ENCODE peak calls at places on chromosomes 11 and 22, in ten cellular contexts. One of them, this sample, is unnamed.

GRCh38 chr11:2089536-2090165 is 49.5 kb downstream of the IGF2 start:
- DNase-seq in colonic mucosa: no peak
- DNase-seq in endothelial cell of umbilical vein: peak
- DNase-seq in fibroblast of the aortic adventitia: peak
- DNase-seq in fibroblast of mammary gland: peak
- DNase-seq in left lung: no peak
- DNase-seq in dorsolateral prefrontal cortex: peak
- DNase-seq in adrenal gland: no peak
- DNase-seq in PC-3: peak
- DNase-seq in fibroblast of lung: peak
- DNase-seq in this sample: peak

GRCh38 chr22:17974087-17974486 is 50.3 kb downstream of the MICAL3 start:
- DNase-seq in colonic mucosa: no peak
- DNase-seq in fibroblast of the aortic adventitia: no peak
- DNase-seq in fibroblast of mammary gland: no peak
- DNase-seq in left lung: no peak
- DNase-seq in PC-3: no peak
- DNase-seq in endothelial cell of umbilical vein: no peak
- DNase-seq in dorsolateral prefrontal cortex: no peak
- DNase-seq in adrenal gland: no peak
- DNase-seq in fibroblast of lung: no peak
- DNase-seq in this sample: no peak

GRCh38 chr11:38160433-38160832 is 1562.4 kb upstream of the RAG2 start:
- DNase-seq in left lung: no peak
- DNase-seq in adrenal gland: no peak
- DNase-seq in fibroblast of the aortic adventitia: no peak
- DNase-seq in fibroblast of mammary gland: no peak
- DNase-seq in dorsolateral prefrontal cortex: no peak
- DNase-seq in endothelial cell of umbilical vein: no peak
- DNase-seq in colonic mucosa: no peak
- DNase-seq in fibroblast of lung: no peak
- DNase-seq in PC-3: no peak
- DNase-seq in this sample: no peak

GRCh38 chr22:32444068-32444467 is 20.2 kb downstream of the BPIFC start:
- DNase-seq in colonic mucosa: no peak
- DNase-seq in left lung: no peak
- DNase-seq in adrenal gland: no peak
- DNase-seq in fibroblast of lung: no peak
- DNase-seq in fibroblast of the aortic adventitia: no peak
- DNase-seq in fibroblast of mammary gland: peak
- DNase-seq in PC-3: peak
- DNase-seq in dorsolateral prefrontal cortex: no peak
- DNase-seq in endothelial cell of umbilical vein: peak
- DNase-seq in this sample: no peak

GRCh38 chr11:108824601-108825000 is 159.7 kb downstream of the DDX10 start:
- DNase-seq in endothelial cell of umbilical vein: peak
- DNase-seq in adrenal gland: no peak
- DNase-seq in fibroblast of the aortic adventitia: no peak
- DNase-seq in dorsolateral prefrontal cortex: no peak
- DNase-seq in PC-3: no peak
- DNase-seq in fibroblast of mammary gland: no peak
- DNase-seq in colonic mucosa: no peak
- DNase-seq in left lung: no peak
- DNase-seq in fibroblast of lung: no peak
- DNase-seq in this sample: no peak

GRCh38 chr22:50530280-50530856 is 556 bp upstream of the TYMP start:
- DNase-seq in PC-3: peak
- DNase-seq in fibroblast of the aortic adventitia: peak
- DNase-seq in adrenal gland: peak
- DNase-seq in endothelial cell of umbilical vein: no peak
- DNase-seq in left lung: peak
- DNase-seq in fibroblast of mammary gland: peak
- DNase-seq in colonic mucosa: peak
- DNase-seq in fibroblast of lung: peak
- DNase-seq in dorsolateral prefrontal cortex: no peak
- DNase-seq in this sample: peak

GRCh38 chr11:13316528-13316961 is 39.0 kb downstream of the BMAL1 start:
- DNase-seq in colonic mucosa: no peak
- DNase-seq in PC-3: peak
- DNase-seq in fibroblast of mammary gland: peak
- DNase-seq in fibroblast of lung: peak
- DNase-seq in left lung: peak
- DNase-seq in adrenal gland: peak
- DNase-seq in endothelial cell of umbilical vein: no peak
- DNase-seq in dorsolateral prefrontal cortex: no peak
- DNase-seq in fibroblast of the aortic adventitia: peak
- DNase-seq in this sample: peak

GRCh38 chr22:44930016-44930710 is 79.6 kb downstream of the PHF21B start:
- DNase-seq in dorsolateral prefrontal cortex: no peak
- DNase-seq in fibroblast of lung: no peak
- DNase-seq in left lung: no peak
- DNase-seq in fibroblast of the aortic adventitia: no peak
- DNase-seq in PC-3: no peak
- DNase-seq in endothelial cell of umbilical vein: no peak
- DNase-seq in fibroblast of mammary gland: no peak
- DNase-seq in colonic mucosa: no peak
- DNase-seq in adrenal gland: no peak
- DNase-seq in this sample: no peak

GRCh38 chr11:104343578-104343977 is 179.6 kb upstream of the PDGFD start:
- DNase-seq in PC-3: peak
- DNase-seq in dorsolateral prefrontal cortex: no peak
- DNase-seq in fibroblast of mammary gland: peak
- DNase-seq in endothelial cell of umbilical vein: peak
- DNase-seq in fibroblast of lung: peak
- DNase-seq in fibroblast of the aortic adventitia: no peak
- DNase-seq in colonic mucosa: no peak
- DNase-seq in adrenal gland: no peak
- DNase-seq in left lung: no peak
- DNase-seq in this sample: no peak

GRCh38 chr11:45233121-45233803 is 52.9 kb downstream of the SYT13 start:
- DNase-seq in PC-3: peak
- DNase-seq in dorsolateral prefrontal cortex: peak
- DNase-seq in left lung: no peak
- DNase-seq in adrenal gland: peak
- DNase-seq in fibroblast of lung: peak
- DNase-seq in endothelial cell of umbilical vein: peak
- DNase-seq in fibroblast of the aortic adventitia: peak
- DNase-seq in fibroblast of mammary gland: peak
- DNase-seq in colonic mucosa: peak
- DNase-seq in this sample: peak

GRCh38 chr22:26956346-26956745 is 299.0 kb downstream of the MIAT start:
- DNase-seq in endothelial cell of umbilical vein: no peak
- DNase-seq in PC-3: no peak
- DNase-seq in colonic mucosa: no peak
- DNase-seq in fibroblast of the aortic adventitia: no peak
- DNase-seq in dorsolateral prefrontal cortex: no peak
- DNase-seq in left lung: no peak
- DNase-seq in adrenal gland: no peak
- DNase-seq in fibroblast of lung: peak
- DNase-seq in fibroblast of mammary gland: no peak
- DNase-seq in this sample: no peak

GRCh38 chr11:67398661-67399563 is 2.7 kb downstream of the PPP1CA start:
- DNase-seq in dorsolateral prefrontal cortex: no peak
- DNase-seq in colonic mucosa: no peak
- DNase-seq in adrenal gland: no peak
- DNase-seq in fibroblast of mammary gland: no peak
- DNase-seq in left lung: no peak
- DNase-seq in PC-3: no peak
- DNase-seq in endothelial cell of umbilical vein: no peak
- DNase-seq in fibroblast of lung: no peak
- DNase-seq in fibroblast of the aortic adventitia: no peak
- DNase-seq in this sample: no peak

GRCh38 chr11:67400942-67401494 is 640 bp downstream of the PPP1CA start:
- DNase-seq in endothelial cell of umbilical vein: no peak
- DNase-seq in fibroblast of lung: no peak
- DNase-seq in fibroblast of the aortic adventitia: peak
- DNase-seq in dorsolateral prefrontal cortex: no peak
- DNase-seq in fibroblast of mammary gland: no peak
- DNase-seq in adrenal gland: no peak
- DNase-seq in colonic mucosa: no peak
- DNase-seq in left lung: no peak
- DNase-seq in PC-3: no peak
- DNase-seq in this sample: no peak

GRCh38 chr11:67401495-67402191 is at the start of gene PPP1CA:
- DNase-seq in dorsolateral prefrontal cortex: peak
- DNase-seq in adrenal gland: peak
- DNase-seq in PC-3: peak
- DNase-seq in colonic mucosa: peak
- DNase-seq in left lung: peak
- DNase-seq in fibroblast of mammary gland: peak
- DNase-seq in fibroblast of lung: peak
- DNase-seq in fibroblast of the aortic adventitia: peak
- DNase-seq in endothelial cell of umbilical vein: peak
- DNase-seq in this sample: peak

GRCh38 chr11:67397986-67398660 is 3.5 kb downstream of the PPP1CA start:
- DNase-seq in dorsolateral prefrontal cortex: no peak
- DNase-seq in fibroblast of the aortic adventitia: no peak
- DNase-seq in left lung: no peak
- DNase-seq in fibroblast of lung: no peak
- DNase-seq in endothelial cell of umbilical vein: no peak
- DNase-seq in adrenal gland: no peak
- DNase-seq in PC-3: no peak
- DNase-seq in colonic mucosa: no peak
- DNase-seq in fibroblast of mammary gland: no peak
- DNase-seq in this sample: no peak

GRCh38 chr11:67400251-67400941 is 1.3 kb downstream of the PPP1CA start:
- DNase-seq in adrenal gland: no peak
- DNase-seq in left lung: no peak
- DNase-seq in endothelial cell of umbilical vein: no peak
- DNase-seq in fibroblast of lung: no peak
- DNase-seq in colonic mucosa: peak
- DNase-seq in fibroblast of the aortic adventitia: peak
- DNase-seq in dorsolateral prefrontal cortex: no peak
- DNase-seq in PC-3: no peak
- DNase-seq in fibroblast of mammary gland: peak
- DNase-seq in this sample: no peak
- H3K4me3 ChIP-seq in adrenal gland: no peak
- H3K4me3 ChIP-seq in left lung: peak
- H3K4me3 ChIP-seq in endothelial cell of umbilical vein: peak
- H3K4me3 ChIP-seq in fibroblast of lung: peak
- H3K4me3 ChIP-seq in colonic mucosa: peak
- H3K4me3 ChIP-seq in fibroblast of the aortic adventitia: peak
- H3K4me3 ChIP-seq in dorsolateral prefrontal cortex: peak
- H3K4me3 ChIP-seq in PC-3: peak
- H3K4me3 ChIP-seq in fibroblast of mammary gland: peak
- H3K4me3 ChIP-seq in this sample: peak

DNA sequence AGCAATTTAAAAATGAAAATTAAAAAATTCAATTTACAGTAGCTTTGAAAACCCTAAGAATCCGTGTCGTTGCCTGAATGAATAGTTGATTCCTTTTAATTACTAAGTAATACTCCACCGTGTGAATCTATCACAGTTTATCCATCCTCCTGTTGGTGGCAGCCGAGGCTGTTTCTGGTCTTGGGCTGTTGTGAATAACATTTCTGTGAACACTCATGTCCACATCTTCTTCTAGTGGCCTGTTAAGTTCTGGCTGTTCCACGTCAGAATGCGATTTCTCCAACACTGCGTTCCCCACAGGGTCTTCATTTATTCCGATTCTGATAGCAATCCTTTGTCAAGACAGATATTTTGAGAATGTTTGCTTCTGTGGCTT is 223.0 kb downstream of the TBC1D22A start:
- DNase-seq in colonic mucosa: no peak
- DNase-seq in dorsolateral prefrontal cortex: no peak
- DNase-seq in fibroblast of mammary gland: peak
- DNase-seq in adrenal gland: no peak
- DNase-seq in left lung: no peak
- DNase-seq in endothelial cell of umbilical vein: no peak
- DNase-seq in fibroblast of the aortic adventitia: no peak
- DNase-seq in fibroblast of lung: no peak
- DNase-seq in PC-3: no peak
- DNase-seq in this sample: no peak
- TF ChIP-seq CTCF in colonic mucosa: no peak
- TF ChIP-seq CTCF in dorsolateral prefrontal cortex: no peak
- TF ChIP-seq CTCF in fibroblast of mammary gland: peak
- TF ChIP-seq CTCF in adrenal gland: no peak
- TF ChIP-seq CTCF in left lung: no peak
- TF ChIP-seq CTCF in endothelial cell of umbilical vein: no peak
- TF ChIP-seq CTCF in fibroblast of the aortic adventitia: peak
- TF ChIP-seq CTCF in fibroblast of lung: peak
- TF ChIP-seq CTCF in PC-3: peak
- TF ChIP-seq CTCF in this sample: peak

GRCh38 chr22:36331912-36332622 is 55.7 kb downstream of the MYH9 start:
- DNase-seq in fibroblast of the aortic adventitia: peak
- DNase-seq in left lung: peak
- DNase-seq in PC-3: peak
- DNase-seq in dorsolateral prefrontal cortex: no peak
- DNase-seq in fibroblast of mammary gland: peak
- DNase-seq in colonic mucosa: peak
- DNase-seq in fibroblast of lung: peak
- DNase-seq in adrenal gland: peak
- DNase-seq in endothelial cell of umbilical vein: peak
- DNase-seq in this sample: peak
- H3K4me3 ChIP-seq in fibroblast of the aortic adventitia: no peak
- H3K4me3 ChIP-seq in left lung: no peak
- H3K4me3 ChIP-seq in PC-3: peak
- H3K4me3 ChIP-seq in dorsolateral prefrontal cortex: no peak
- H3K4me3 ChIP-seq in fibroblast of mammary gland: no peak
- H3K4me3 ChIP-seq in colonic mucosa: no peak
- H3K4me3 ChIP-seq in fibroblast of lung: no peak
- H3K4me3 ChIP-seq in adrenal gland: no peak
- H3K4me3 ChIP-seq in endothelial cell of umbilical vein: no peak
- H3K4me3 ChIP-seq in this sample: no peak

GRCh38 chr11:75433443-75433842 is 440 bp upstream of the KLHL35 start:
- DNase-seq in fibroblast of lung: no peak
- DNase-seq in adrenal gland: no peak
- DNase-seq in fibroblast of mammary gland: no peak
- DNase-seq in colonic mucosa: no peak
- DNase-seq in PC-3: no peak
- DNase-seq in endothelial cell of umbilical vein: no peak
- DNase-seq in left lung: no peak
- DNase-seq in dorsolateral prefrontal cortex: no peak
- DNase-seq in fibroblast of the aortic adventitia: no peak
- DNase-seq in this sample: no peak

GRCh38 chr11:75430692-75431532 is 2.1 kb downstream of the KLHL35 start:
- DNase-seq in fibroblast of lung: no peak
- DNase-seq in endothelial cell of umbilical vein: peak
- DNase-seq in fibroblast of mammary gland: no peak
- DNase-seq in PC-3: peak
- DNase-seq in left lung: no peak
- DNase-seq in fibroblast of the aortic adventitia: no peak
- DNase-seq in adrenal gland: no peak
- DNase-seq in colonic mucosa: no peak
- DNase-seq in dorsolateral prefrontal cortex: no peak
- DNase-seq in this sample: no peak

GRCh38 chr11:75432911-75433321 is at the start of gene KLHL35:
- DNase-seq in fibroblast of the aortic adventitia: no peak
- DNase-seq in left lung: no peak
- DNase-seq in colonic mucosa: no peak
- DNase-seq in fibroblast of lung: no peak
- DNase-seq in fibroblast of mammary gland: no peak
- DNase-seq in endothelial cell of umbilical vein: no peak
- DNase-seq in PC-3: no peak
- DNase-seq in dorsolateral prefrontal cortex: no peak
- DNase-seq in adrenal gland: no peak
- DNase-seq in this sample: no peak

GRCh38 chr11:75429902-75430691 is 2.9 kb downstream of the KLHL35 start:
- DNase-seq in left lung: peak
- DNase-seq in fibroblast of mammary gland: peak
- DNase-seq in PC-3: peak
- DNase-seq in fibroblast of the aortic adventitia: peak
- DNase-seq in endothelial cell of umbilical vein: peak
- DNase-seq in dorsolateral prefrontal cortex: no peak
- DNase-seq in fibroblast of lung: peak
- DNase-seq in colonic mucosa: peak
- DNase-seq in adrenal gland: peak
- DNase-seq in this sample: peak

GRCh38 chr11:75431533-75432525 is 1.2 kb downstream of the KLHL35 start:
- DNase-seq in left lung: no peak
- DNase-seq in adrenal gland: no peak
- DNase-seq in fibroblast of mammary gland: no peak
- DNase-seq in PC-3: no peak
- DNase-seq in fibroblast of lung: no peak
- DNase-seq in endothelial cell of umbilical vein: no peak
- DNase-seq in fibroblast of the aortic adventitia: no peak
- DNase-seq in colonic mucosa: peak
- DNase-seq in dorsolateral prefrontal cortex: no peak
- DNase-seq in this sample: no peak
- TF ChIP-seq CTCF in left lung: no peak
- TF ChIP-seq CTCF in adrenal gland: no peak
- TF ChIP-seq CTCF in fibroblast of mammary gland: no peak
- TF ChIP-seq CTCF in PC-3: peak
- TF ChIP-seq CTCF in fibroblast of lung: no peak
- TF ChIP-seq CTCF in endothelial cell of umbilical vein: no peak
- TF ChIP-seq CTCF in fibroblast of the aortic adventitia: no peak
- TF ChIP-seq CTCF in colonic mucosa: no peak
- TF ChIP-seq CTCF in dorsolateral prefrontal cortex: no peak
- TF ChIP-seq CTCF in this sample: no peak

This sample was measured in astrocyte of the spinal cord.